ENCODE peak calls at places on chromosome 1, in eight cellular contexts. F, Y, D, V, H, Q, N and A are unnamed samples.

GRCh38 chr1:68188060-68188538 is 44.2 kb downstream of the WLS start:
- DNase-seq in V (no peak), D (no peak), F (no peak), Q (no peak), H (no peak), Y (no peak), N (no peak), A (no peak)

GRCh38 chr1:170640581-170640980 is 23.4 kb upstream of the PRRX1 start:
- DNase-seq in F (no peak), V (no peak), Q (peak; percentile 80), Y (no peak), H (no peak), D (no peak), N (no peak), A (no peak)

GRCh38 chr1:77394166-77394565 is 112.3 kb downstream of the AK5 start:
- DNase-seq in N (no peak), D (no peak), H (no peak), Q (no peak), V (no peak), Y (no peak), F (no peak), A (no peak)

GRCh38 chr1:45620588-45621500 is 3.0 kb downstream of the CCDC17 start:
- DNase-seq in F (no peak), V (no peak), N (no peak), H (no peak), Q (no peak), D (no peak), Y (no peak), A (no peak)

GRCh38 chr1:227788279-227789041 is 27.0 kb upstream of the PRSS38 start:
- DNase-seq in H (peak; percentile 92), V (peak; percentile 73), Q (no peak), N (no peak), F (no peak), Y (peak; percentile 91), D (no peak), A (no peak)

GRCh38 chr1:40938393-40938792 is 41.1 kb upstream of the CTPS1 start:
- DNase-seq in N (no peak), H (no peak), Y (peak; percentile 56), D (no peak), V (no peak), Q (no peak), F (no peak), A (no peak)

GRCh38 chr1:245370905-245371581 is 216.3 kb downstream of the KIF26B start:
- DNase-seq in Y (no peak), H (no peak), N (peak; percentile 20), D (no peak), F (no peak), V (no peak), Q (no peak), A (no peak)

GRCh38 chr1:185483647-185484450 is 166.8 kb upstream of the IVNS1ABP start:
- DNase-seq in N (no peak), H (peak; percentile 39), V (no peak), D (no peak), Q (no peak), F (no peak), Y (no peak), A (no peak)

GRCh38 chr1:176559474-176560390 is 96.8 kb downstream of the PAPPA2 start:
- DNase-seq in D (peak; percentile 13), Q (peak; percentile 62), Y (peak; percentile 75), V (peak; percentile 27), N (peak; percentile 63), F (no peak), H (peak; percentile 89), A (no peak)

GRCh38 chr1:8082945-8083344 is 56.8 kb upstream of the ERRFI1 start:
- DNase-seq in D (no peak), N (no peak), Y (no peak), V (peak; percentile 24), Q (no peak), H (no peak), F (no peak), A (no peak)
- H3K27ac ChIP-seq in D (peak overlapping the region; percentile 66), N (no peak overlapping the region), Y (peak overlapping the region; percentile 74), V (peak overlapping the region; percentile 58), Q (no peak overlapping the region), H (no peak overlapping the region), F (peak overlapping the region; percentile 65), A (no peak overlapping the region)

GRCh38 chr1:93148001-93148400 is 32.2 kb downstream of the TMED5 start:
- DNase-seq in H (no peak), D (no peak), V (no peak), N (no peak), F (no peak), Y (no peak), Q (no peak), A (no peak)

GRCh38 chr1:93143729-93144229 is 36.4 kb downstream of the TMED5 start:
- DNase-seq in F (no peak), Y (no peak), Q (no peak), N (no peak), D (no peak), H (no peak), V (no peak), A (no peak)

GRCh38 chr1:93142161-93142560 is 38.1 kb downstream of the TMED5 start:
- DNase-seq in Q (no peak), V (no peak), D (no peak), N (no peak), H (no peak), F (no peak), Y (no peak), A (no peak)

GRCh38 chr1:93140106-93140505 is 40.1 kb downstream of the TMED5 start:
- DNase-seq in V (no peak), F (no peak), D (no peak), Y (no peak), H (no peak), Q (no peak), N (no peak), A (no peak)

DNA sequence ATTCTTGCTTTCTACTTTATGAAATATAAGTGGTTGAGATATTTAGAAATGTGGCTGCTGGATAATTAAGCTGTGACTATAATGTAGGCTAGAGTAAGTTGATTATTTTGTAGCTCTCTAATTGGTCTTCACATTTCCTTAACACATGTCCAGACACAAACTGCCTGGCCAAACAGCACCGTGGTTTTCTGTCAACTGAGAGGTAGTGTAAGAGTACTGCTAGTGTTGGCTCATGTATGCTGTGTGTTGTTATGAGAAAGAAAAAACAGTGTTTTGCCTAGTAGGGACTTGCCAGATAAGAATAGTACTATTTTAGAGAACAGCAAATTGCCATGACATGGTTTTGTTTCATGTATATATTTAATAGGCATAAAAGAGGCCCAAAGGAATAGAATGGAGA is 37.1 kb downstream of the TMED5 start:
- DNase-seq in F (no peak), N (no peak), D (no peak), Q (no peak), V (no peak), Y (no peak), H (no peak), A (no peak)
- H3K36me3 ChIP-seq in F (peaks cover 6% of the 10 kb centered on the region), N (no peaks in the 10 kb centered on the region), D (no peaks in the 10 kb centered on the region), Q (peaks cover 67% of the 10 kb centered on the region), V (no peaks in the 10 kb centered on the region), Y (no peaks in the 10 kb centered on the region), H (peaks cover 27% of the 10 kb centered on the region), A (no peaks in the 10 kb centered on the region)

GRCh38 chr1:2233997-2234761 is 6.1 kb downstream of the SKI start:
- DNase-seq in V (peak; percentile 96), Q (no peak), D (peak; percentile 75), Y (peak; percentile 98), N (peak; percentile 76), F (peak; percentile 98), H (no peak), A (peak; percentile 80)

GRCh38 chr1:2234762-2235113 is 6.6 kb downstream of the SKI start:
- DNase-seq in Y (no peak), N (no peak), V (peak; percentile 50), Q (no peak), D (no peak), F (no peak), H (no peak), A (peak; percentile 58)

GRCh38 chr1:2232255-2232915 is 4.3 kb downstream of the SKI start:
- DNase-seq in Y (no peak), F (no peak), Q (no peak), V (no peak), D (no peak), N (no peak), H (no peak), A (no peak)

GRCh38 chr1:2232916-2233438 is 4.9 kb downstream of the SKI start:
- DNase-seq in N (no peak), Y (no peak), F (no peak), D (no peak), Q (no peak), V (no peak), H (no peak), A (no peak)

GRCh38 chr1:2233468-2233867 is 5.3 kb downstream of the SKI start:
- DNase-seq in Y (no peak), H (no peak), N (no peak), D (no peak), F (no peak), Q (no peak), V (no peak), A (no peak)
- H3K4me3 ChIP-seq in Y (peak overlapping the region; percentile 58), H (no peak overlapping the region), N (no peak overlapping the region), D (peak overlapping the region; percentile 84), F (peak overlapping the region; percentile 85), Q (no peak overlapping the region), V (peak overlapping the region; percentile 71), A (peak overlapping the region; percentile 97)

DNA sequence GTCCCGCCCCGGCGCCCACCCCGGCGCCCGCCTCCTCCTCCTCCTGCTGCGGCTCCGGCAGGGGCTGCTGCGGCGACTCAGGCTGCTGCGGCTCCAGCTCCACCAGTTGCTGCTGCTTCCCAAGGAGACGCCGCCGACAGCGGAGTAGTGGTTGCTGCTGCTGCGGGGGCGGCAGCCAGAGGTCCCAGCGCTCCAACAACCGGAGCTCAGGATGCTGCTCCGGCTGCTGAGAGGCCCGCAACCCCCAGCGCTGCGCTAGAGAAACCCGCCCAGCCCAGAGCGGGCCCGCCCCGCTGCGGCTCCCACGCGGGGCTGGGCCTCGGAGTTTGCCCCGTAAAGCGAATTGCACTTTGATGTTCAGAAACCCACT is 1.2 kb downstream of the CRCT1 start:
- DNase-seq in Q (no peak), H (no peak), V (no peak), F (peak; percentile 89), D (no peak), N (peak; percentile 15), Y (no peak), A (no peak)
- H3K27ac ChIP-seq in Q (no peak overlapping the region), H (no peak overlapping the region), V (no peak overlapping the region), F (no peak overlapping the region), D (no peak overlapping the region), N (no peak overlapping the region), Y (no peak overlapping the region), A (no peak overlapping the region)

DNA sequence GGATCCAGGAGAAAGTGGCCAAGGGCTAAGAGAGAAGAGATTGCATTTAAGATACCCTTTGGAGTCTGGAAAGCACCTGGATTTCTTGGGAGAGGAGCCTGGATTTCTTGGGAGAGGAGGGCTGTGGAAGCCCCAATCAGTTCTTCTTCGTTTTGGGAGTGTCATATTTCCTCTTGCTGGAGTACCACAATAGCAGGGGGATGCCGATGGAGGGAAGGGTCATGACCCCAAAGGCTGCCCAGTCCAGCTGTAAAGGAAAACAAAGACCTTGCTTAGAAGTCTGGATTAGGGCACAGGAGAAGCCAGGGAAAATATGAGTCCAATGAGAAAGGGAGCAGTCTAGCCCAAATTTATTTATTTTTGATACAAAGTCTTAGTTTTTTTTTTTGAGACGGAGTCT is 11.3 kb downstream of the SSR2 start:
- DNase-seq in Y (no peak), Q (no peak), F (no peak), H (peak; percentile 79), D (no peak), V (no peak), N (no peak), A (no peak)
- H3K36me3 ChIP-seq in Y (peaks cover 43% of the 10 kb centered on the region), Q (peaks cover 61% of the 10 kb centered on the region), F (peaks cover 71% of the 10 kb centered on the region), H (peaks cover 11% of the 10 kb centered on the region), D (peaks cover 50% of the 10 kb centered on the region), V (peaks cover 22% of the 10 kb centered on the region), N (no peaks in the 10 kb centered on the region), A (peaks cover 45% of the 10 kb centered on the region)

GRCh38 chr1:155250246-155250632 is 5.0 kb downstream of the ENTREP3 start:
- DNase-seq in Y (no peak), H (no peak), F (no peak), N (no peak), Q (no peak), D (no peak), V (no peak), A (no peak)
- H3K4me3 ChIP-seq in Y (peak overlapping the region; percentile 24), H (peak overlapping the region; percentile 47), F (peak overlapping the region; percentile 34), N (no peak overlapping the region), Q (peak overlapping the region; percentile 59), D (peak overlapping the region; percentile 58), V (peak overlapping the region; percentile 40), A (no peak overlapping the region)